ENCODE peak calls at places on chromosomes 6 and 20, in ten cellular contexts. M is fibroblast of lung, N is body of pancreas, R is dorsolateral prefrontal cortex, L is left lung, S is stomach, U is aorta, C is small intestine, H is brain microvascular endothelial cell, I is iPS DF 6.9. Z is an unnamed sample.

GRCh38 chr6:56868687-56869086 is 86.2 kb upstream of the BEND6 start:
- DNase-seq in S (no peak), M (peak; percentile 92), L (no peak), H (peak; percentile 33), I (no peak), R (no peak), C (no peak), U (no peak), N (no peak), Z (no peak)

GRCh38 chr6:151577257-151577656 is 83.4 kb downstream of the CCDC170 start:
- DNase-seq in C (no peak), S (no peak), U (no peak), I (no peak), H (no peak), L (no peak), M (no peak), R (no peak), N (no peak), Z (no peak)

GRCh38 chr20:7146552-7147219 is 379.2 kb downstream of the BMP2 start:
- DNase-seq in H (no peak), C (no peak), M (no peak), N (no peak), L (no peak), R (no peak), S (no peak), I (no peak), U (no peak), Z (no peak)

GRCh38 chr20:51374961-51375360 is 167.6 kb downstream of the NFATC2 start:
- DNase-seq in I (no peak), L (no peak), U (peak; percentile 53), H (no peak), S (no peak), R (no peak), N (no peak), C (no peak), M (no peak), Z (peak; percentile 77)

GRCh38 chr20:10898555-10898954 is 224.8 kb upstream of the JAG1 start:
- DNase-seq in R (no peak), U (no peak), L (no peak), H (peak; percentile 10), M (peak; percentile 73), S (no peak), C (no peak), N (no peak), I (no peak), Z (no peak)

GRCh38 chr6:149642829-149643580 is 5.5 kb downstream of the KATNA1 start:
- DNase-seq in S (no peak), C (no peak), R (no peak), N (no peak), L (no peak), I (no peak), U (no peak), H (peak; percentile 12), M (no peak), Z (no peak)

GRCh38 chr6:131831392-131831791 is 23.6 kb downstream of the ENPP1 start:
- DNase-seq in M (peak; percentile 75), I (no peak), L (no peak), H (peak; percentile 44), R (no peak), N (no peak), S (no peak), U (no peak), C (no peak), Z (no peak)

GRCh38 chr6:87714093-87714809 is 12.2 kb upstream of the AKIRIN2 start:
- DNase-seq in C (peak; percentile 20), H (peak; percentile 73), S (no peak), L (no peak), I (no peak), R (no peak), N (no peak), M (peak; percentile 88), U (no peak), Z (no peak)

GRCh38 chr20:39446397-39446796 is 484.3 kb downstream of the DHX35 start:
- DNase-seq in R (no peak), U (no peak), M (no peak), S (no peak), C (no peak), N (no peak), I (no peak), H (no peak), L (no peak), Z (no peak)

GRCh38 chr6:108133594-108134179 is 32.1 kb upstream of the NR2E1 start:
- DNase-seq in C (peak; percentile 81), S (peak; percentile 71), I (no peak), U (peak; percentile 84), L (peak; percentile 90), N (peak; percentile 88), H (peak; percentile 88), R (peak; percentile 53), M (peak; percentile 56), Z (peak; percentile 76)

DNA sequence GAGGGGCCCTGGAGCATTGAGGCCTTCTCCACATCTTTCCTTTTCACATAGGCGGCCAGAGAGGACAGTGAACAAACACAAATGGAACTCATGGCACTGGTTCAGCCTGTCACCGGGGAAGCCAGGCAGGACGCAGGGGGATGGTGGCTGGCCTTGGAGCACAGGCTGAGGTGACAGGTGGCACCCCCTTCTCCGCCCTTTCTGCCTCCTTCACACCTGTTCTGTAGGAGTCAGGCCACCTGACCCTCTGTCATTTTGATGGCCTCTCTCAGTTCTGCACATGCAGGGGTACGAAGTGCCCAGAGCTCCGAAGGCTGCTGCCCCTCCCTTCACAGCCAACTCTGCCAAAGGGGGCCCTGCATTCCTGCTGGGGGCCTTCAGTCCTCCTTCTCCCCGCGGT is 60.8 kb downstream of the CD40 start:
- DNase-seq in M (no peak), N (peak; percentile 29), L (no peak), R (no peak), I (no peak), U (no peak), S (no peak), H (no peak), C (no peak), Z (no peak)
- H3K27me3 ChIP-seq in M (peaks cover 15% of the 10 kb centered on the region), N (peaks cover 5% of the 10 kb centered on the region), L (peaks cover 92% of the 10 kb centered on the region), R (peaks cover 14% of the 10 kb centered on the region), I (peaks cover 9% of the 10 kb centered on the region), U (no peaks in the 10 kb centered on the region), S (peaks cover 11% of the 10 kb centered on the region), H (peaks cover 20% of the 10 kb centered on the region), C (peaks cover 18% of the 10 kb centered on the region), Z (peaks cover 58% of the 10 kb centered on the region)

DNA sequence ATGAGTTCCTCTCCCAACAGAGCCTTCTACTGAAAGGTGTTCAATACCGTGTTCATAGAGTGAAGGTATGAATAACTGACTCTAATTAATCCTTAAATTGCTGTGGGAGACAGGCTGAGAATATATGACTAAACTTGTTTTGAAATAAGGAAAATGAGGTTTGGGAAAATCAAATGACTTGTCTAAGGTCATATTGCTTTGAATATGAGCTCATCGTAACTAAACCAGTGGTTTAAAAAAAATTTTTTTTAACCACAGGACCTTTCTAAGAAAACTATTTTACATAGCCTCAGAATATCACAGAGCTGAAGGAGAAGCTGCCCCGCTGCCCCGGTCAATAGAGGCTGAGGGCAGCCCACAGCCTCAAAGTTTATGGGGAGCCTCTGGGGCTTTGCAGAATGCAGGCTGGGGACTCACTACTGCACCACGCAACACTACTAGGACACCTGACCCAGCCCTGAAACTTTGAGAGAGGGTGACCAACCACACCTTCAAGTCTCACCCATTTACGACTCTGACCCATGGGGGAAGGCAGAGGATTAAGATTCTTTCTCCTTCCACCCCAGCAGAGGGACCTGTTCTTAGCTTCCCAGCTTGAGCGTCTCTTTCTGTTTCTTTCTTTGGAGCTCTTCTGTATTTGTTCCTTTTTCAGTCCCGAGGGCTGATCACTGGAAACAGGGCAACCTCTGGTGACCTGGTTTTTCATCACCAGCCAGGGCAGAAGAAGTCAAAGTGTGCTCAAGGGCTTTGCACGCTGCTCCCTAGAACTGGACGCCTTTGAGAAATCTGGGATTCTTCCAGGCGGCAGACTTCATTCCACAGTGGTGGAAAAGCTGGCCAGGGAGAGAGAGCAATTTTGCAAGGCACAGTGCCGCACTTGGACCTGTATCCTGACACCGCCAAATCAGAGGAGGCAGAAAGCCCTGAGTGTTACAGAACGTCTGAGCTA is 220.2 kb downstream of the ATXN1 start:
- DNase-seq in M (peak; percentile 33), I (no peak), N (no peak), L (no peak), C (no peak), U (peak; percentile 77), H (no peak), R (no peak), S (no peak), Z (no peak)
- H3K4me3 ChIP-seq in M (no peak overlapping the region), I (no peak overlapping the region), N (no peak overlapping the region), L (no peak overlapping the region), C (no peak overlapping the region), U (no peak overlapping the region), H (no peak overlapping the region), R (no peak overlapping the region), S (no peak overlapping the region), Z (no peak overlapping the region)

GRCh38 chr6:35484921-35485392 is 11.9 kb downstream of the TEAD3 start:
- DNase-seq in S (no peak), I (no peak), N (no peak), L (no peak), C (no peak), U (peak; percentile 72), R (no peak), H (no peak), M (no peak), Z (peak; percentile 77)
- H3K27me3 ChIP-seq in S (no peaks in the 10 kb centered on the region), I (no peaks in the 10 kb centered on the region), N (no peaks in the 10 kb centered on the region), L (no peaks in the 10 kb centered on the region), C (no peaks in the 10 kb centered on the region), U (no peaks in the 10 kb centered on the region), R (no peaks in the 10 kb centered on the region), H (no peaks in the 10 kb centered on the region), M (no peaks in the 10 kb centered on the region), Z (no peaks in the 10 kb centered on the region)

GRCh38 chr6:83708546-83708969 is 343 bp downstream of the SNAP91 start:
- DNase-seq in S (no peak), L (peak; percentile 79), M (peak; percentile 1), U (peak; percentile 73), C (no peak), I (no peak), H (no peak), N (no peak), R (peak; percentile 59), Z (no peak)
- H3K4me3 ChIP-seq in S (peak overlapping the region; percentile 56), L (peak overlapping the region; percentile 33), M (no peak overlapping the region), U (peak overlapping the region; percentile 66), C (peak overlapping the region; percentile 44), I (peak overlapping the region; percentile 85), H (peak overlapping the region; percentile 50), N (peak overlapping the region; percentile 43), R (peak overlapping the region; percentile 77), Z (peak overlapping the region; percentile 40)

GRCh38 chr6:27281569-27281968 is 30.5 kb downstream of the POM121L2 start:
- DNase-seq in L (no peak), R (no peak), I (no peak), N (no peak), U (no peak), H (no peak), M (no peak), S (no peak), C (no peak), Z (no peak)

GRCh38 chr6:27279513-27280063 is 32.1 kb downstream of the PRSS16 start:
- DNase-seq in N (no peak), H (no peak), R (no peak), M (no peak), S (no peak), C (no peak), I (no peak), L (no peak), U (no peak), Z (no peak)

GRCh38 chr6:27280540-27281000 is 31.5 kb downstream of the POM121L2 start:
- DNase-seq in H (peak; percentile 47), U (no peak), C (no peak), I (no peak), M (no peak), R (no peak), N (no peak), S (no peak), L (no peak), Z (no peak)

GRCh38 chr6:27280064-27280539 is 32.0 kb downstream of the POM121L2 start:
- DNase-seq in L (no peak), S (no peak), M (peak; percentile 58), H (peak; percentile 56), C (no peak), R (no peak), I (no peak), N (peak; percentile 23), U (no peak), Z (no peak)

GRCh38 chr6:27281105-27281539 is 31.0 kb downstream of the POM121L2 start:
- DNase-seq in S (no peak), L (no peak), H (no peak), C (no peak), M (no peak), I (no peak), U (no peak), N (no peak), R (no peak), Z (no peak)
- H3K27me3 ChIP-seq in S (peaks cover 13% of the 10 kb centered on the region), L (peaks cover 100% of the 10 kb centered on the region), H (peaks cover 22% of the 10 kb centered on the region), C (peaks cover 48% of the 10 kb centered on the region), M (peaks cover 12% of the 10 kb centered on the region), I (no peaks in the 10 kb centered on the region), U (peaks cover 2% of the 10 kb centered on the region), N (peaks cover 12% of the 10 kb centered on the region), R (peaks cover 100% of the 10 kb centered on the region), Z (no peaks in the 10 kb centered on the region)

Z was measured in RWPE2.